ENCODE peak calls at places on chromosomes 5 and 9, in five cellular contexts. V, W, D, R and A are unnamed samples.

GRCh38 chr5:135057233-135057632 is 23.2 kb upstream of the PITX1 start:
- DNase-seq in V (no peak), W (no peak), D (no peak), R (no peak), A (no peak)

GRCh38 chr9:6239048-6239461 is 23.4 kb downstream of the IL33 start:
- DNase-seq in W (no peak), R (no peak), V (no peak), D (no peak), A (no peak)

GRCh38 chr5:139369181-139369580 is 13.9 kb downstream of the SLC23A1 start:
- DNase-seq in V (no peak), W (no peak), R (no peak), D (no peak), A (no peak)

GRCh38 chr9:93256878-93257807 is 73.2 kb downstream of the WNK2 start:
- DNase-seq in R (no peak), W (peak; percentile 6), D (no peak), V (peak; percentile 15), A (no peak)

GRCh38 chr9:114674798-114675554 is 7.0 kb downstream of the TEX48 start:
- DNase-seq in D (no peak), W (no peak), V (no peak), R (no peak), A (no peak)

GRCh38 chr9:25917593-25918426 is 239.6 kb upstream of the TUSC1 start:
- DNase-seq in D (no peak), W (no peak), V (no peak), R (no peak), A (no peak)

GRCh38 chr5:1480217-1480616 is 35.0 kb upstream of the SLC6A3 start:
- DNase-seq in W (peak; percentile 51), D (no peak), V (peak; percentile 68), R (peak; percentile 85), A (no peak)

GRCh38 chr5:54215233-54215736 is 95.1 kb downstream of the ARL15 start:
- DNase-seq in W (no peak), V (no peak), D (no peak), R (no peak), A (no peak)

GRCh38 chr9:35938474-35939145 is 19.3 kb downstream of the OR2S2 start:
- DNase-seq in D (no peak), W (no peak), V (no peak), R (no peak), A (no peak)

GRCh38 chr5:68243681-68244080 is 28.1 kb downstream of the PIK3R1 start:
- DNase-seq in V (no peak), W (no peak), D (no peak), R (peak; percentile 50), A (no peak)

GRCh38 chr9:6072865-6073264 is 57.4 kb upstream of the RANBP6 start:
- DNase-seq in D (no peak), R (no peak), W (no peak), V (no peak), A (no peak)

GRCh38 chr5:945691-946541 is 53.2 kb downstream of the TRIP13 start:
- DNase-seq in W (no peak), R (no peak), V (no peak), D (no peak), A (no peak)

GRCh38 chr9:135775911-135776310 is 73.9 kb downstream of the KCNT1 start:
- DNase-seq in W (no peak), V (no peak), D (no peak), R (no peak), A (no peak)

GRCh38 chr9:101578378-101578777 is 16.4 kb downstream of the PPP3R2 start:
- DNase-seq in R (peak; percentile 88), V (no peak), D (no peak), W (no peak), A (no peak)

GRCh38 chr9:124342946-124343485 is 72.2 kb downstream of the PSMB7 start:
- DNase-seq in R (peak; percentile 94), D (peak; percentile 58), V (peak; percentile 33), W (peak; percentile 37), A (peak; percentile 100)
- TF ChIP-seq POLR2A in R (no peak), D (peak; percentile 29), V (no peak), W (no peak), A (peak; percentile 24)

DNA sequence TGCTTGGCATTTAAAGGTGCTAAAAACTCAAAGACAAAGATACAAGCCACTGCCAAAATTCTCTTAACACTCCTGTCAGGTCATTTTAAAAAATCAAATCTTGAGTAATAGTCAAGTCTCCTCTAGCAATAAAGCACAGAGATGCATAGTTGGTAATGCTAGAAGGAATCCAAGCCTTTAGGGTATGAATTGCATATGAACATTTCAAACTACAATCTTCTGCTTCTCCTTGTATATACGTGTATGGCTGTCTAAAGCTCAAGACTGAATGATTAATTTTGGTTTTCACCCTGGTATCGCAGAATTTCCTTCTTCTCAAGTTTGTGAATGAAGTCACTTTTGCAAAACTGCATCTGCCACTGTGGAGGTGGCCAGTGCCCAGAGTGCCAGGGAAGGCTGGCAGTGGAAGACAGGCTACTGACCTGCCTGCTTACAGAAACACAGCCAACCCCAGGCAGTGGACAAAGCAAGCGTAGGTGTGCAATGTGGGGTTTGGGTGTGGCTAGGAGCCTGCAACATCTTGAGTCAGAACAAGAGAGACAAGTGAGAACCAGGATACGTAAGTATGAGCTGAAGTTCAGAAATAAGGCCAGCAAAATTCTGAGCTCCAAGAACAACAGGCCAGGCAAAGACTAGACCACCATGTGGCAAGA is 22.8 kb downstream of the MYO10 start:
- DNase-seq in D (no peak), V (no peak), R (no peak), W (peak; percentile 66), A (no peak)
- TF ChIP-seq POLR2A in D (no peak), V (no peak), R (no peak), W (peak; percentile 11), A (no peak)

DNA sequence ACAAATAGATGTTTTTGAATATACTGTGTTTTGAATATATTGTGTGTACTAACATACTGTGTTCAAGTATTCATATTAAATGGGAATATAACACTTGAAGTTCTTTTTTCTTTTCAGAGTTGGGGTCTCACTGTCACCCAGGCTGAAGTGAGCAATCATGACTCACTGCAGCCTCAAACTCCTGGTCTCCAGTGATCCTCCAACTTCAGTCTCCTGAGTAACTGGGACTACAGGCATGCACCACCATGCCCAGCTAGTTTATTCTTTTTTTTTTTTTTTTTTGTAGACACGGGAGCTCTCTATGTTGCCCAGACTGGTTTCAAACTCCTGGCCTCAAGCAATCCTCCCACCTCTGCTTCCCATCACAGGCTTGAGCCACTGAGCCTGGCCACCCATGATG is 23.2 kb upstream of the AUH start:
- DNase-seq in R (no peak), D (no peak), W (no peak), V (no peak), A (no peak)
- TF ChIP-seq POLR2A in R (no peak), D (no peak), W (no peak), V (no peak), A (no peak)

GRCh38 chr9:117772960-117773359 is 68.8 kb downstream of the TLR4 start:
- DNase-seq in V (no peak), R (peak; percentile 32), W (peak; percentile 56), D (no peak), A (peak; percentile 52)
- TF ChIP-seq POLR2A in V (no peak), R (no peak), W (no peak), D (no peak), A (no peak)

GRCh38 chr5:65924366-65925093 is 1.8 kb upstream of the ERBIN start:
- DNase-seq in W (no peak), R (no peak), V (peak; percentile 18), D (no peak), A (no peak)
- TF ChIP-seq POLR2A in W (no peak), R (no peak), V (no peak), D (no peak), A (no peak)

DNA sequence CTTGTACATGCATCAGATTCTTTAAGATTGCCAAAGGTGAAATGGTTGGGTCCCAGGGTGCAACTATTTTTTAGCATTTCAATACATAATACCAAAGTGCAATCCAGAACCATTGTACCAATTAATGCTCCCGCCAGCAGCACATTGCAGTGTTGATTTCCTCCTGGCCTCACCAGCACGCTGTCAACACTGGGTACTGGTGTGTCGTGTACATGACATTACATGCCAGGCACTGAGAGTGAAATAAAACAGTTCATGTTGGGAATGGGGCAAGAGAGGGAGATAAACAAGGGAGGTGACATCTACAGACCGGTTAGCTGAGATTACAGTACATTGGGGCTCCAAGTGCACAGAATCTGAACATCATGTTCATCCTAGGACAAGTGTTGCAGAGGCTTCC is 37.8 kb downstream of the HMGCS1 start:
- DNase-seq in D (no peak), W (no peak), V (peak; percentile 53), R (no peak), A (no peak)
- TF ChIP-seq POLR2A in D (no peak), W (no peak), V (no peak), R (no peak), A (no peak)

DNA sequence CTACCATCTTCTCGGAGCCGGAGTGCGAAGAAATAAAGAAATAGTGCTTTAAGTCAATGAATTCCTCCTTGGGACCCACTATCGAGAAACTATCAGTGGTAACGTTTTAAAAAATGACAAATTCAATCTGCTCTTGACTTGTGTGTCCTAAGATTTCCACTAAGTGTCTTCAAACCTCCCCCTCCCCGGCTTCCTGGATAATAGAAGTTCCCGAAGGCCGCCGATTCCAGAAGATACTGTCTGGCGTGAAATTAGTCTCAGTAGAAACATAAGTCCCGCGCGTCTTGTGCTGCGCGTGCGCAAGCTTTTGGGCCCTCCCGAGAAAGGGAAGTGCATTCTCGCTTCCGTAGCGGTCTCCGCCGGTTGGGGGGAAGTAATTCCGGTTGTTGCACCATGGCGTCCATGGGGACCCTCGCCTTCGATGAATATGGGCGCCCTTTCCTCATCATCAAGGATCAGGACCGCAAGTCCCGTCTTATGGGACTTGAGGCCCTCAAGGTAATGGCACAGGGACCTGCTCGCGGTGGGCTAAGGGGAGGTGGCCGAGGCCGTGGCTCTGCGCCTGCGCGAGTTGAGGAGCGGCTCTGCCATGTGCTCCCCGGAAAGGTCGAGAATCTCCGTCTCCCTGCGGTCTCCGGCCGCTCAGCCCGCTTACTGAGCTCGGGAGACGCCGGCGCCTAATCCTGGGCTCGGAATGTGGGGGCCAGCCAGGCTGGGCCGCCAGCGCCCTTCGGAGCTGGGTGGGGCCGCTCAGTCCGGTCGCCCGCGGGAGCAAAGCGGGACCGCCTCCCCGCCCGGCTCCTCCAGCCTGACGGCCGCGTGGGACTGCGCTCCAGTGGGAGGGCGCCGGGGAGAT is at the start of gene CCT5:
- DNase-seq in D (peak; percentile 94), V (peak; percentile 93), R (peak; percentile 99), W (peak; percentile 94), A (peak; percentile 93)
- TF ChIP-seq POLR2A in D (peak; percentile 59), V (peak; percentile 44), R (peak; percentile 99), W (peak; percentile 67), A (peak; percentile 85)

DNA sequence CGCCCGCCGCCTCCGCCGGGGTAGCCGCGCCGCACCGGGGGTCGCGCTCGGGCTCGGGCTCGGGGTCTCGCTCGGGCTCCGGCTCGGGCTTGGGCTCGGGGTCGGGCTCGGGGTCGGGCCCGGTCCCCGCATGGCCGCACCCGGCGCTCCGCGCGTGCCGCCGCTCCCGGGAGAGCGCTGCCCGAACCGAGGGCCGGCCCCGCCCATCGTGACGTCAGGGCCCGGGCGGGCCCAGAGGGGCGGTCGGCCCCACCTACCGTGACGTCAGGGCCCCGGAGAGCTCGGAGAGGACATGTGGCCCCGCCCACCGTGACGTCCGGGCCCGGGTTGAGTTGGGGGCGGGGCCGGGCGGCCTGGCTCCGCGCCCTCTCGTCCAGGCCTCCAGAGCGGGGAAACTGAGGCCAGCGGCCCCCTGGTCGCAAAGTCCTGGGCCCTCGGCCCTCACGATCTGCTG is at the start of gene NSMF:
- DNase-seq in R (peak; percentile 84), V (peak; percentile 96), W (peak; percentile 97), D (peak; percentile 95), A (peak; percentile 100)
- TF ChIP-seq POLR2A in R (peak; percentile 88), V (peak; percentile 55), W (no peak), D (peak; percentile 86), A (peak; percentile 85)